ENCODE peak calls at places on chromosome 1, in four cellular contexts. J is CD4-positive, alpha-beta memory T cell; L is SJSA1; P is iPS DF 6.9. Y is an unnamed sample.

GRCh38 chr1:119375366-119375765 is 6.8 kb downstream of the HAO2 start:
- DNase-seq in P (no peak), L (no peak), J (no peak), Y (no peak)

GRCh38 chr1:200233393-200233792 is 176.4 kb downstream of the ZNF281 start:
- DNase-seq in J (no peak), P (no peak), L (peak), Y (no peak)

GRCh38 chr1:240044620-240045019 is 47.1 kb upstream of the FMN2 start:
- DNase-seq in J (no peak), L (peak), P (no peak), Y (no peak)

GRCh38 chr1:47585141-47585902 is 147.5 kb downstream of the FOXD2 start:
- DNase-seq in L (no peak), J (no peak), P (no peak), Y (no peak)

GRCh38 chr1:224784606-224785328 is 144.7 kb upstream of the DNAH14 start:
- DNase-seq in P (no peak), L (peak), J (no peak), Y (peak)

GRCh38 chr1:162660598-162660997 is 28.3 kb downstream of the DDR2 start:
- DNase-seq in P (no peak), L (peak), J (no peak), Y (no peak)

GRCh38 chr1:37794372-37795339 is 1.0 kb downstream of the MANEAL start:
- DNase-seq in L (no peak), P (no peak), J (no peak), Y (no peak)

GRCh38 chr1:116465845-116466685 is 93.0 kb downstream of the ATP1A1 start:
- DNase-seq in P (no peak), L (no peak), J (no peak), Y (no peak)

GRCh38 chr1:196466656-196467055 is 141.6 kb downstream of the KCNT2 start:
- DNase-seq in J (no peak), P (no peak), L (peak), Y (peak)

GRCh38 chr1:172654535-172654934 is 4.4 kb upstream of the FASLG start:
- DNase-seq in L (no peak), P (no peak), J (no peak), Y (no peak)

GRCh38 chr1:205515781-205516253 is 11.3 kb downstream of the CDK18 start:
- DNase-seq in J (no peak), P (no peak), L (no peak), Y (no peak)

GRCh38 chr1:26142165-26142564 is 16.7 kb upstream of the FAM110D start:
- DNase-seq in L (no peak), P (no peak), J (no peak), Y (no peak)

GRCh38 chr1:83692524-83693336 is 306.2 kb downstream of the TTLL7 start:
- DNase-seq in L (peak), J (peak), P (peak), Y (no peak)

GRCh38 chr1:169630006-169630405 is at the start of gene SELP:
- DNase-seq in P (no peak), L (no peak), J (no peak), Y (no peak)

GRCh38 chr1:111770916-111771315 is 15.2 kb downstream of the DDX20 start:
- DNase-seq in J (no peak), P (no peak), L (no peak), Y (no peak)

GRCh38 chr1:169941982-169942830 is 48.5 kb upstream of the SCYL3 start:
- DNase-seq in L (peak), P (no peak), J (no peak), Y (no peak)

GRCh38 chr1:58573705-58574591 is 3.1 kb downstream of the TACSTD2 start:
- DNase-seq in J (peak), L (no peak), P (no peak), Y (no peak)

GRCh38 chr1:204032642-204033235 is 40.2 kb upstream of the SOX13 start:
- DNase-seq in P (no peak), L (no peak), J (no peak), Y (no peak)

GRCh38 chr1:246647513-246647912 is 76.7 kb upstream of the SCCPDH start:
- DNase-seq in P (no peak), J (no peak), L (no peak), Y (no peak)

GRCh38 chr1:183365676-183366075 is 52.5 kb downstream of the NMNAT2 start:
- DNase-seq in J (no peak), P (no peak), L (no peak), Y (no peak)

GRCh38 chr1:47761974-47762373 is 235.2 kb downstream of the TRABD2B start:
- DNase-seq in P (no peak), L (no peak), J (no peak), Y (no peak)

GRCh38 chr1:16009030-16009460 is 5.0 kb downstream of the SRARP start:
- DNase-seq in L (peak), P (no peak), J (peak), Y (no peak)

GRCh38 chr1:102084771-102085535 is 88.2 kb upstream of the OLFM3 start:
- DNase-seq in J (no peak), P (no peak), L (no peak), Y (no peak)

GRCh38 chr1:181043025-181043880 is 9.5 kb downstream of the MR1 start:
- DNase-seq in J (no peak), P (no peak), L (no peak), Y (no peak)

GRCh38 chr1:53410100-53410541 is 49.1 kb upstream of the DMRTB1 start:
- DNase-seq in P (no peak), L (peak), J (no peak), Y (peak)

GRCh38 chr1:64505944-64506658 is 36.2 kb downstream of the CACHD1 start:
- DNase-seq in L (no peak), J (peak), P (no peak), Y (no peak)

GRCh38 chr1:227766653-227767277 is 31.5 kb downstream of the SNAP47 start:
- DNase-seq in P (no peak), J (no peak), L (no peak), Y (no peak)

GRCh38 chr1:227765261-227766014 is 30.2 kb downstream of the SNAP47 start:
- DNase-seq in P (no peak), J (no peak), L (no peak), Y (no peak)

GRCh38 chr1:227767401-227768396 is 32.5 kb downstream of the SNAP47 start:
- DNase-seq in P (no peak), J (no peak), L (no peak), Y (no peak)

GRCh38 chr1:227764019-227764391 is 28.8 kb downstream of the SNAP47 start:
- DNase-seq in P (no peak), J (no peak), L (no peak), Y (no peak)

DNA sequence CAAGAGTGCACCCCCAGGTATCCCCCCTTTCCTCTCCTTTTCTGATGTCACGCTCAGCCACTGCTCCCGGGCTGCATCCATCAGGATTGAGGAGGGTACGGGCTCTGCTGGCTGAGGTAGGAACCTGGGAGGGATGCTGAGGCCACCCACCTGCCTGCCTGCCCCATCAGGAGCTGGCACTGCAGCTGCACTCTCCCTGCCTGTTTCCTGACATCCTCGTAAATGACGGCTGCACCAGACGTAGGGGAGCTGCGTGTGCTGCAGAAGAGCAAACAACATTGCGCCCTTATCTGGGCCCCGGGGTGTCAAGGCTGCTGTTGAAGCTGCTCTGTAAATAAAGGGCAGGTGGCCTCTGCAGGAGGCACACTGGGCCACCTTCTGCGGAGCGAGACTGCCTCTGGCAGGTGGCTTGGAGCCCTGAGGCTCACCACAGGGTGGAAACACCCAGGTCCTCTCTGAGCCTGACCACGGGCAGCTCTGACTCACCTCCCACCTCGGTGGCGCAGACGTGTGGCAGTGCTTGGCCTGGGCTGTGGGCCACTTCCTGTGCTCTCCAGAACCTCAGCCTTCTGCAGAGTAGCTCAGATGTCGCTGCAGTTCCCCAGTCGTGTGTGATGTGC is 30.9 kb downstream of the SNAP47 start:
- DNase-seq in J (peak), P (no peak), L (no peak), Y (no peak)
- H3K4me3 ChIP-seq in J (peak), P (no peak), L (no peak), Y (no peak)

GRCh38 chr1:174799136-174799479 is 200.6 kb upstream of the CACYBP start:
- DNase-seq in L (no peak), J (no peak), P (no peak), Y (no peak)

GRCh38 chr1:174795806-174796205 is 203.9 kb upstream of the CACYBP start:
- DNase-seq in P (no peak), J (no peak), L (peak), Y (no peak)

GRCh38 chr1:174797398-174797797 is 202.3 kb upstream of the CACYBP start:
- DNase-seq in L (no peak), P (no peak), J (no peak), Y (no peak)

GRCh38 chr1:174800221-174800791 is 199.4 kb upstream of the CACYBP start:
- DNase-seq in J (no peak), L (peak), P (no peak), Y (no peak)

GRCh38 chr1:174800951-174801350 is 198.8 kb upstream of the CACYBP start:
- DNase-seq in L (no peak), J (no peak), P (no peak), Y (no peak)
- H3K4me3 ChIP-seq in L (peak), J (peak), P (no peak), Y (no peak)

DNA sequence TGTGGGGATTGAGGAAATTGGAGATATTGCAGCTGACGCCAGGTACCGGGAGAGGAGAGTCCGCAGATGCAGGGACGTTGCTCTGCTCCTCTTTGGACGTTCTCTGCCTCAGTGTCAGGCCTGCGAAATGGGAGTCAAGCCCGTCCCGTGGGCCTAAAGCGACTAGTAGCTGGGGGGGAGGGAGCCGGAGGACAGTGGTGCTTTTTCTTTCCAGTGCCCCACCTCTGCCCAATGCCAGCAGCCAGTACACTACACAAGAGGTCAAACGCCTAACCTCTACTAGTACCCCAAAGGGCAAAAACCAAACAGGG is 413.6 kb upstream of the ESRRG start:
- DNase-seq in P (no peak), J (no peak), L (no peak), Y (no peak)
- H3K4me3 ChIP-seq in P (peak), J (no peak), L (no peak), Y (no peak)

GRCh38 chr1:159944623-159945455 is 574 bp downstream of the IGSF9 start:
- DNase-seq in J (no peak), L (no peak), P (no peak), Y (no peak)
- H3K4me3 ChIP-seq in J (peak), L (no peak), P (peak), Y (peak)

DNA sequence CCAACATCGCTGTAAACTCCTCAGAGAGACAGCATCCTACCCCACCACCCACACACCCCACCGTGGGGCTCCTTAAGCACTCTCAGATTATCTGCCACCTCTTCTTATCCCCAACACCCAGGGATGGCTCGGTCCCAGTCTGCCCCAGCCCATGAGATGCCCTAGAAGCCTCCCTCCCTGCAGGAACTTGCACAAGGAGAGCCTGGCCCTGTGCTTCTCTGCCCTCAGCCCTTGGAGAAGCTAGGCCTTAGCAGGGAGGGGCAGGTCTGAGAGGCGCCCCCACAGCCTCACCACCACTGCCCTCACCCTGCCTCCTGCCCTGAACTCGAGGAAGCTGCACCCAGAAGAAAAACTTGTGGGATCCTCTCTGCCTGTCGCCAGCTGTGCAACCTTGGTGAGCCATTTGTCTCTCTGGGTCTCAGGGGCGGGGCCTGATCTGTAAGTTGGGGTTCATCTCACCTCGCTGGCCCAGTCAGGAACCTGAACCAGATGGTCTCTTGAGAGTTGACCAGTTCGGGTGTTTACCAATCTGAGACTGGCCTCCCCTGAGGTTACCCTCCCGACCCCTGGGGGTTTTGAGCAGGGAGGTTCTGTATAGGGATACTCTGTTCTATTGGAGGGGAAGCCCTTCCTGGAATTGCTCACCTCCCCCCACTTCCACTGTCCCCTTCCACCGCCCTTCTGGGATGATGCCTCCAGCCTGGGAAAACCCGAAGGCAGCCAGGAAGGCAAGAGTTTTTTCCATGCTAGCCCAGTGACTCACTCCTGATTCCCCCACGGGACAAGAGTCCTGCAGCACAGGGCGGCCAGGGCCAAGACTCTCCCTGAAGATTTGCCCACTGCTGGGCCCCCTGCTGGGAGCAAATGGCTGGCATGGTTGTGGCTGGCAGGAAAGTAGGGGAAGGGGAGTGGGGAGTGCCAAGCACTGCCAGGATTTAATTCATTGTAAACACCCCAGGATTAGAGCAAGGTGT is at the start of gene S100A3:
- DNase-seq in L (peak), J (no peak), P (no peak), Y (peak)
- H3K4me3 ChIP-seq in L (no peak), J (no peak), P (no peak), Y (no peak)

GRCh38 chr1:167922023-167922422 is 8.1 kb upstream of the ADCY10 start:
- DNase-seq in J (no peak), P (no peak), L (no peak), Y (no peak)
- H3K4me3 ChIP-seq in J (no peak), P (no peak), L (no peak), Y (no peak)